ENCODE peak calls at places on chromosomes 1 and 21, in seven cellular contexts. One of them, this sample, is unnamed.

GRCh38 chr1:225435957-225436392 is 8.1 kb upstream of the LBR start:
- DNase-seq in T-cell: no peak
- DNase-seq in stimulated activated naive CD8-positive, alpha-beta T cell treated with anti-CD3 and anti-CD28 coated beads, Interleukin-15, Interleukin-2, amounts not matched to agents 100 U/mL and 50 U/mL, for 24 hours: no peak
- DNase-seq in LoVo: no peak
- DNase-seq in lower leg skin: no peak
- DNase-seq in brain microvascular endothelial cell: no peak
- DNase-seq in AG08396: no peak
- DNase-seq in this sample: no peak

GRCh38 chr1:84573481-84573966 is 716 bp downstream of the CTBS start:
- DNase-seq in T-cell: no peak
- DNase-seq in stimulated activated naive CD8-positive, alpha-beta T cell treated with anti-CD3 and anti-CD28 coated beads, Interleukin-15, Interleukin-2, amounts not matched to agents 100 U/mL and 50 U/mL, for 24 hours: no peak
- DNase-seq in LoVo: no peak
- DNase-seq in lower leg skin: no peak
- DNase-seq in brain microvascular endothelial cell: peak
- DNase-seq in AG08396: no peak
- DNase-seq in this sample: no peak

GRCh38 chr1:55623339-55623738 is 408.2 kb upstream of the USP24 start:
- DNase-seq in T-cell: no peak
- DNase-seq in stimulated activated naive CD8-positive, alpha-beta T cell treated with anti-CD3 and anti-CD28 coated beads, Interleukin-15, Interleukin-2, amounts not matched to agents 100 U/mL and 50 U/mL, for 24 hours: no peak
- DNase-seq in LoVo: no peak
- DNase-seq in lower leg skin: no peak
- DNase-seq in brain microvascular endothelial cell: no peak
- DNase-seq in AG08396: no peak
- DNase-seq in this sample: no peak

GRCh38 chr1:3908886-3909517 is 8.9 kb upstream of the C1orf174 start:
- DNase-seq in T-cell: no peak
- DNase-seq in stimulated activated naive CD8-positive, alpha-beta T cell treated with anti-CD3 and anti-CD28 coated beads, Interleukin-15, Interleukin-2, amounts not matched to agents 100 U/mL and 50 U/mL, for 24 hours: no peak
- DNase-seq in LoVo: no peak
- DNase-seq in lower leg skin: no peak
- DNase-seq in brain microvascular endothelial cell: no peak
- DNase-seq in AG08396: no peak
- DNase-seq in this sample: no peak

GRCh38 chr1:94000531-94001282 is 91.5 kb upstream of the GCLM start:
- DNase-seq in T-cell: no peak
- DNase-seq in stimulated activated naive CD8-positive, alpha-beta T cell treated with anti-CD3 and anti-CD28 coated beads, Interleukin-15, Interleukin-2, amounts not matched to agents 100 U/mL and 50 U/mL, for 24 hours: no peak
- DNase-seq in LoVo: no peak
- DNase-seq in lower leg skin: no peak
- DNase-seq in brain microvascular endothelial cell: no peak
- DNase-seq in AG08396: no peak
- DNase-seq in this sample: no peak

GRCh38 chr1:22142315-22143064 is 407 bp downstream of the WNT4 start:
- DNase-seq in T-cell: no peak
- DNase-seq in stimulated activated naive CD8-positive, alpha-beta T cell treated with anti-CD3 and anti-CD28 coated beads, Interleukin-15, Interleukin-2, amounts not matched to agents 100 U/mL and 50 U/mL, for 24 hours: peak
- DNase-seq in LoVo: peak
- DNase-seq in lower leg skin: no peak
- DNase-seq in brain microvascular endothelial cell: no peak
- DNase-seq in AG08396: peak
- DNase-seq in this sample: no peak

GRCh38 chr1:8815582-8816285 is 1.7 kb downstream of the RERE start:
- DNase-seq in T-cell: no peak
- DNase-seq in stimulated activated naive CD8-positive, alpha-beta T cell treated with anti-CD3 and anti-CD28 coated beads, Interleukin-15, Interleukin-2, amounts not matched to agents 100 U/mL and 50 U/mL, for 24 hours: no peak
- DNase-seq in LoVo: no peak
- DNase-seq in lower leg skin: no peak
- DNase-seq in brain microvascular endothelial cell: peak
- DNase-seq in AG08396: no peak
- DNase-seq in this sample: peak

GRCh38 chr1:53061859-53062714 is at the start of gene PODN:
- DNase-seq in T-cell: no peak
- DNase-seq in stimulated activated naive CD8-positive, alpha-beta T cell treated with anti-CD3 and anti-CD28 coated beads, Interleukin-15, Interleukin-2, amounts not matched to agents 100 U/mL and 50 U/mL, for 24 hours: no peak
- DNase-seq in LoVo: no peak
- DNase-seq in lower leg skin: peak
- DNase-seq in brain microvascular endothelial cell: no peak
- DNase-seq in AG08396: peak
- DNase-seq in this sample: no peak

GRCh38 chr21:41580758-41581554 is 73.0 kb upstream of the TMPRSS2 start:
- DNase-seq in T-cell: no peak
- DNase-seq in stimulated activated naive CD8-positive, alpha-beta T cell treated with anti-CD3 and anti-CD28 coated beads, Interleukin-15, Interleukin-2, amounts not matched to agents 100 U/mL and 50 U/mL, for 24 hours: no peak
- DNase-seq in LoVo: peak
- DNase-seq in lower leg skin: no peak
- DNase-seq in brain microvascular endothelial cell: no peak
- DNase-seq in AG08396: no peak
- DNase-seq in this sample: no peak

GRCh38 chr21:40386301-40386911 is 460.6 kb downstream of the DSCAM start:
- DNase-seq in T-cell: no peak
- DNase-seq in stimulated activated naive CD8-positive, alpha-beta T cell treated with anti-CD3 and anti-CD28 coated beads, Interleukin-15, Interleukin-2, amounts not matched to agents 100 U/mL and 50 U/mL, for 24 hours: peak
- DNase-seq in LoVo: peak
- DNase-seq in lower leg skin: no peak
- DNase-seq in brain microvascular endothelial cell: no peak
- DNase-seq in AG08396: peak
- DNase-seq in this sample: peak

GRCh38 chr1:24929091-24929875 is 793 bp downstream of the RUNX3 start:
- DNase-seq in T-cell: peak
- DNase-seq in stimulated activated naive CD8-positive, alpha-beta T cell treated with anti-CD3 and anti-CD28 coated beads, Interleukin-15, Interleukin-2, amounts not matched to agents 100 U/mL and 50 U/mL, for 24 hours: peak
- DNase-seq in LoVo: no peak
- DNase-seq in lower leg skin: no peak
- DNase-seq in brain microvascular endothelial cell: no peak
- DNase-seq in AG08396: no peak
- DNase-seq in this sample: no peak

GRCh38 chr1:78081980-78082860 is 36.5 kb downstream of the GIPC2 start:
- DNase-seq in T-cell: no peak
- DNase-seq in stimulated activated naive CD8-positive, alpha-beta T cell treated with anti-CD3 and anti-CD28 coated beads, Interleukin-15, Interleukin-2, amounts not matched to agents 100 U/mL and 50 U/mL, for 24 hours: no peak
- DNase-seq in LoVo: no peak
- DNase-seq in lower leg skin: no peak
- DNase-seq in brain microvascular endothelial cell: no peak
- DNase-seq in AG08396: no peak
- DNase-seq in this sample: no peak

GRCh38 chr1:174874337-174875053 is 125.3 kb upstream of the CACYBP start:
- DNase-seq in T-cell: no peak
- DNase-seq in stimulated activated naive CD8-positive, alpha-beta T cell treated with anti-CD3 and anti-CD28 coated beads, Interleukin-15, Interleukin-2, amounts not matched to agents 100 U/mL and 50 U/mL, for 24 hours: no peak
- DNase-seq in LoVo: no peak
- DNase-seq in lower leg skin: no peak
- DNase-seq in brain microvascular endothelial cell: no peak
- DNase-seq in AG08396: no peak
- DNase-seq in this sample: no peak

GRCh38 chr1:5189384-5189783 is 535.0 kb downstream of the AJAP1 start:
- DNase-seq in T-cell: no peak
- DNase-seq in stimulated activated naive CD8-positive, alpha-beta T cell treated with anti-CD3 and anti-CD28 coated beads, Interleukin-15, Interleukin-2, amounts not matched to agents 100 U/mL and 50 U/mL, for 24 hours: no peak
- DNase-seq in LoVo: no peak
- DNase-seq in lower leg skin: no peak
- DNase-seq in brain microvascular endothelial cell: no peak
- DNase-seq in AG08396: no peak
- DNase-seq in this sample: no peak

GRCh38 chr1:66940968-66941367 is 16.2 kb downstream of the MIER1 start:
- DNase-seq in T-cell: no peak
- DNase-seq in stimulated activated naive CD8-positive, alpha-beta T cell treated with anti-CD3 and anti-CD28 coated beads, Interleukin-15, Interleukin-2, amounts not matched to agents 100 U/mL and 50 U/mL, for 24 hours: no peak
- DNase-seq in LoVo: no peak
- DNase-seq in lower leg skin: no peak
- DNase-seq in brain microvascular endothelial cell: peak
- DNase-seq in AG08396: no peak
- DNase-seq in this sample: no peak

GRCh38 chr1:164662955-164663354 is 104.0 kb downstream of the PBX1 start:
- DNase-seq in T-cell: no peak
- DNase-seq in stimulated activated naive CD8-positive, alpha-beta T cell treated with anti-CD3 and anti-CD28 coated beads, Interleukin-15, Interleukin-2, amounts not matched to agents 100 U/mL and 50 U/mL, for 24 hours: no peak
- DNase-seq in LoVo: no peak
- DNase-seq in lower leg skin: no peak
- DNase-seq in brain microvascular endothelial cell: no peak
- DNase-seq in AG08396: no peak
- DNase-seq in this sample: no peak

GRCh38 chr1:192516776-192517297 is 58.7 kb upstream of the RGS1 start:
- DNase-seq in T-cell: peak
- DNase-seq in stimulated activated naive CD8-positive, alpha-beta T cell treated with anti-CD3 and anti-CD28 coated beads, Interleukin-15, Interleukin-2, amounts not matched to agents 100 U/mL and 50 U/mL, for 24 hours: peak
- DNase-seq in LoVo: no peak
- DNase-seq in lower leg skin: peak
- DNase-seq in brain microvascular endothelial cell: no peak
- DNase-seq in AG08396: no peak
- DNase-seq in this sample: no peak

GRCh38 chr1:222634180-222635013 is 16.5 kb downstream of the MIA3 start:
- DNase-seq in T-cell: peak
- DNase-seq in stimulated activated naive CD8-positive, alpha-beta T cell treated with anti-CD3 and anti-CD28 coated beads, Interleukin-15, Interleukin-2, amounts not matched to agents 100 U/mL and 50 U/mL, for 24 hours: peak
- DNase-seq in LoVo: peak
- DNase-seq in lower leg skin: peak
- DNase-seq in brain microvascular endothelial cell: peak
- DNase-seq in AG08396: peak
- DNase-seq in this sample: no peak

GRCh38 chr1:34858901-34859441 is 578 bp downstream of the SMIM12 start:
- DNase-seq in T-cell: peak
- DNase-seq in stimulated activated naive CD8-positive, alpha-beta T cell treated with anti-CD3 and anti-CD28 coated beads, Interleukin-15, Interleukin-2, amounts not matched to agents 100 U/mL and 50 U/mL, for 24 hours: peak
- DNase-seq in LoVo: peak
- DNase-seq in lower leg skin: no peak
- DNase-seq in brain microvascular endothelial cell: peak
- DNase-seq in AG08396: peak
- DNase-seq in this sample: no peak

GRCh38 chr1:230215049-230215448 is 148.0 kb downstream of the GALNT2 start:
- DNase-seq in T-cell: no peak
- DNase-seq in stimulated activated naive CD8-positive, alpha-beta T cell treated with anti-CD3 and anti-CD28 coated beads, Interleukin-15, Interleukin-2, amounts not matched to agents 100 U/mL and 50 U/mL, for 24 hours: no peak
- DNase-seq in LoVo: no peak
- DNase-seq in lower leg skin: no peak
- DNase-seq in brain microvascular endothelial cell: peak
- DNase-seq in AG08396: no peak
- DNase-seq in this sample: peak

GRCh38 chr1:151867321-151867720 is 13.8 kb upstream of the THEM5 start:
- DNase-seq in T-cell: no peak
- DNase-seq in stimulated activated naive CD8-positive, alpha-beta T cell treated with anti-CD3 and anti-CD28 coated beads, Interleukin-15, Interleukin-2, amounts not matched to agents 100 U/mL and 50 U/mL, for 24 hours: no peak
- DNase-seq in LoVo: no peak
- DNase-seq in lower leg skin: no peak
- DNase-seq in brain microvascular endothelial cell: no peak
- DNase-seq in AG08396: no peak
- DNase-seq in this sample: no peak

This sample was measured in occipital lobe.